ENCODE peak calls at places on chromosome 22, in five cellular contexts. O is upper lobe of right lung, C is cardiac fibroblast, I is pancreas, V is heart right ventricle. D is an unnamed sample.

GRCh38 chr22:23787910-23788309 is 1.1 kb downstream of the SMARCB1 start:
- DNase-seq in V (no peak), I (no peak), C (no peak), O (no peak), D (no peak)

GRCh38 chr22:31488988-31489617 is 539 bp downstream of the EIF4ENIF1 start:
- DNase-seq in C (peak), O (peak), I (peak), V (peak), D (no peak)

GRCh38 chr22:45317551-45318167 is 7.9 kb downstream of the FAM118A start:
- DNase-seq in O (no peak), I (no peak), V (peak), C (peak), D (no peak)

GRCh38 chr22:28442951-28443876 is 236.4 kb downstream of the TTC28 start:
- DNase-seq in C (peak), I (peak), O (peak), V (peak), D (no peak)

GRCh38 chr22:17319541-17319940 is 49.7 kb upstream of the CECR2 start:
- DNase-seq in C (no peak), V (no peak), I (no peak), O (no peak), D (no peak)

GRCh38 chr22:31526275-31526674 is 29.9 kb downstream of the SFI1 start:
- DNase-seq in O (no peak), I (no peak), C (no peak), V (no peak), D (no peak)

GRCh38 chr22:45830531-45831245 is 146.3 kb downstream of the WNT7B start:
- DNase-seq in O (no peak), C (peak), V (no peak), I (no peak), D (peak)

GRCh38 chr22:48483764-48484528 is 1343.7 kb downstream of the BRD1 start:
- DNase-seq in I (no peak), C (no peak), O (peak), V (no peak), D (no peak)

GRCh38 chr22:27752141-27752540 is 49.4 kb downstream of the MN1 start:
- DNase-seq in V (no peak), C (no peak), O (no peak), I (no peak), D (no peak)

GRCh38 chr22:38861170-38861874 is 10.7 kb downstream of the CBX6 start:
- DNase-seq in C (no peak), O (peak), I (no peak), V (no peak), D (no peak)

GRCh38 chr22:39220897-39221850 is 23.6 kb downstream of the PDGFB start:
- DNase-seq in V (no peak), C (peak), I (no peak), O (peak), D (no peak)

GRCh38 chr22:41197808-41198585 is 7.1 kb upstream of the L3MBTL2 start:
- DNase-seq in O (peak), V (peak), C (peak), I (peak), D (no peak)

GRCh38 chr22:41380993-41381328 is 781 bp upstream of the TEF start:
- DNase-seq in V (no peak), C (peak), I (peak), O (no peak), D (peak)

GRCh38 chr22:47053865-47054185 is 291.4 kb downstream of the TBC1D22A start:
- DNase-seq in O (no peak), I (no peak), C (peak), V (no peak), D (peak)

GRCh38 chr22:47055461-47055860 is 293.0 kb downstream of the TBC1D22A start:
- DNase-seq in V (no peak), O (no peak), C (no peak), I (no peak), D (no peak)

GRCh38 chr22:47054231-47055072 is 292.0 kb downstream of the TBC1D22A start:
- DNase-seq in O (no peak), V (no peak), I (no peak), C (no peak), D (no peak)

GRCh38 chr22:47055921-47056320 is 293.5 kb downstream of the TBC1D22A start:
- DNase-seq in O (peak), V (no peak), I (no peak), C (no peak), D (no peak)

DNA sequence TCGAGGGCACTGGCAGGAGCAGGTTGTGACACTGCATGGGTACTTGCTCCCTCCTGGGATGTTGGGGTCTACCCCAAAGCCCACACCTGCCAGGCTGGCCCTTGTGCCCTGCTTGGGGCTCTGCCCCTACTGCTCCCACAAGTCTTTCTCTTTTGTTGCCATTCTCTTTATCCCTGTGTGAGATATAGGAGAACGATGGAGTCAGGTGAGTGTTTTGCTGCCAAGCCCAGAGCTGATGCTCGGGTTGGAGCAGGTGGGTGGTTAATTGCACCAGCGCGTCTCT is 292.6 kb downstream of the TBC1D22A start:
- DNase-seq in O (no peak), I (no peak), C (no peak), V (no peak), D (no peak)
- H3K4me3 ChIP-seq in O (no peak), I (no peak), C (no peak), V (no peak), D (no peak)

DNA sequence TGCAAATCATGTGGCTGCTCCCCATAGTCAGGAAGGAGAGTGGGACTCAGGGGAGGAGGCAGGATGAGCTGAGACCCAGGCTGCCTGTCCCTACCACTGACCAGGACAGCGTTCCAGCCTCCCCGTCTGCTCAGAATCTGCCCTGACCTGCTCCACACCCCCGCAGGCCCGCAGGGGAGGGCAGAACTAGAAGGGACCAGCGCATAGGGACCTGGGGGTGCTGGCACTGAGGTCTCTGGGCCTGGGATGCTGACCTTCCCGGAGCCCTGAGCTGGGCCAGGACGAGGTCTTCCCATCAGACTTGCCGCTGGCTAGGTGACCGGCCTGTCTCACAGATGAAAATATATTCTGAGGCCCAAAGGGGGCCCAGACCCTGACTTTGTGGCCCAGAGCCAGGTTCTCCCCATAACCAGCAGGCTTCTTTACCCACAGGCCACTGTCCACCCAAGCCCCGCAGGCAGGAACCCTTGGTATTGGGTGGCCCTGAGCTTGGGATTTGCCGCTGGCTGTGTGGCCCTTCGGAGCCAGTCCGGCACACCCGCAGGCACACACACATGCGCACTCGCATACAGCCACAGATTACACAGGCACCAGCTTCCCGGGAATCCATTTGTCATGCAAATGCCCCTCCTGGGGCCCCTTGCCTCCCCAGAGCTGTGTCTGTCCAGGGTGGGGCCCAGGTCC is 13.8 kb upstream of the PIM3 start:
- DNase-seq in O (no peak), V (no peak), I (no peak), C (no peak), D (no peak)
- H3K4me3 ChIP-seq in O (peak), V (no peak), I (peak), C (no peak), D (no peak)

DNA sequence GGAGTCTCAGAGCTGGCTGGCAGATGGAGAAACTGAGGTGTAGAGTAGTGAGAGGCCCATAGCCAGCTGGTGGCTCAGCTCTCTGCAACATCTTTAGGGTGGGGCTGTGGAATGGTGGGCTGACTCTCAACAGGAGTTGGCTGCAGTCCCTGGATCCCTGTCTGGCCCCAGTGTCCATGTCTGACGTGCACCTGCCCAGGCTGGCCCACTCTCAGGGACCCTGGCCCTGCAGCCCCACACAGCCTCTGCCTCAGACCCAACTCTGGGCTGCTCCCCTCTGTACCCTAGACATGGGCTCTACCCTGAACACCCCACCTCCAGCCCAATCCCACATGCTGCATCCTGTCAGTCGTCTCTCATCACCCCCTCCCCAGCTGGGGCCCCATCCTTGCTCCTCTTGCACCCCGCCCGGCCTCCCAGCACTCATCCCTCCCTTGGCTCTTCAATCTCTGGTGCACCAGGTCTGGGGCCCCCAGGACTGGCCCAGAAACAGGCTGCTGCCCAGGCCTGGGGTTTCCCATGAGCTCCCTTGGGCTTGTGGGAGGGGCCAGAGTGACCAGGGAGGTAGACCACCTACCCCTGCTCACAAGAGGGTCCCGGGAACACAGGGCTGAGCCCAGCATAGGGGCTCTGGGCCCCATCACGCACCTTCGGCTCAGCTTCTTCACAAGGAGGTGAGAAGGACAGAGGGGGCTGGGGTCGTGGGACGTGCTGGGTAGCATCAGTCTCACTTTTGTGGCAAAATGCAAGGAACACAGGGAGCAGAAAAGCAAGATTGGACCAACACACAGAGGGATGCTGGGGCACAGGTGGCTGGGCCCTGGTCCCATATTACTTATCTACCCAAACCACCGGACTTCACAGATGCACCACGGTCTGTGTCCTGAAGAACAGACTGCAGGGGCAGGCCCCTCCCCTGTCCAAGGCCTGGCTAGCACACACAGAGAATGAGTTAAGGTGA is 31.5 kb downstream of the ARVCF start:
- DNase-seq in I (no peak), V (peak), C (no peak), O (no peak), D (no peak)
- H3K4me3 ChIP-seq in I (no peak), V (peak), C (no peak), O (no peak), D (no peak)

GRCh38 chr22:19755722-19756287 is 4.8 kb upstream of the TBX1 start:
- DNase-seq in O (no peak), I (no peak), C (no peak), V (no peak), D (no peak)
- H3K4me3 ChIP-seq in O (no peak), I (no peak), C (no peak), V (no peak), D (no peak)

GRCh38 chr22:20244250-20244648 is 23.9 kb downstream of the RTN4R start:
- DNase-seq in C (no peak), I (no peak), V (no peak), O (no peak), D (no peak)
- H3K4me3 ChIP-seq in C (no peak), I (no peak), V (no peak), O (no peak), D (no peak)

GRCh38 chr22:29729161-29729560 is 9.4 kb downstream of the CABP7 start:
- DNase-seq in V (no peak), O (no peak), I (no peak), C (no peak), D (no peak)

GRCh38 chr22:29724843-29725242 is 5.0 kb downstream of the CABP7 start:
- DNase-seq in I (no peak), V (no peak), O (no peak), C (no peak), D (no peak)

GRCh38 chr22:29727248-29727551 is 7.4 kb downstream of the CABP7 start:
- DNase-seq in V (peak), O (peak), C (peak), I (no peak), D (no peak)

GRCh38 chr22:29726104-29726503 is 6.3 kb downstream of the CABP7 start:
- DNase-seq in C (no peak), V (no peak), O (no peak), I (no peak), D (no peak)

GRCh38 chr22:29726512-29727247 is 6.9 kb downstream of the CABP7 start:
- DNase-seq in V (no peak), O (no peak), C (peak), I (no peak), D (no peak)
- H3K4me3 ChIP-seq in V (no peak), O (no peak), C (no peak), I (no peak), D (no peak)

DNA sequence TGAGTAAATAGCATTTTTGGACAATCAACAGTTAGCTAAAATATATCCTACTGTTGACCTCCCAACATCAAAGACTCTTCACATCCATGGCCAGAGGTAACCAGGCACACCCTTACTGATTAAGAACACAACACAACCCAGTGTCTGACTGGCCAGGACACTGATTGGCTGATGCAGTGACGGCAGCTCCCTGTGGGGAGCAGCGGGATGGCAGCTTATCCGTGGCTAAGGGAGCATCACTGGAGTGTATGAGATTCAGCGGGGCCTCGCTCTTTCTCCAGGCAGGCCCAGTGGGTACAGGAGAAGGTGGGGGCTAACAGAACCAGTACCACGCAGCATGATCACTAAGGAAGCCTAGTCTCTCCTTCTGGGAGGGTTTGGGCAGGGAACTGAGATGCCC is 10.3 kb upstream of the IL2RB start:
- DNase-seq in V (no peak), I (no peak), C (no peak), O (no peak), D (no peak)
- H3K4me3 ChIP-seq in V (no peak), I (no peak), C (no peak), O (no peak), D (no peak)